ENCODE peak calls at places on chromosomes 6 and 20, in four cellular contexts. S is small intestine, Q is iris pigment epithelial cell, R is osteocyte. W is an unnamed sample.

GRCh38 chr6:72218125-72218524 is 331.8 kb downstream of the RIMS1 start:
- DNase-seq in R (no peak), Q (peak; percentile 39), S (peak; percentile 1), W (peak; percentile 17)

GRCh38 chr6:152727507-152727906 is 23.1 kb upstream of the VIP start:
- DNase-seq in S (no peak), Q (no peak), R (no peak), W (no peak)

GRCh38 chr6:160315310-160315709 is 32.9 kb upstream of the SLC22A3 start:
- DNase-seq in S (no peak), Q (peak; percentile 5), R (no peak), W (no peak)

GRCh38 chr6:26394289-26394688 is 7.8 kb upstream of the BTN3A1 start:
- DNase-seq in R (no peak), S (peak; percentile 77), Q (peak; percentile 77), W (peak; percentile 42)

GRCh38 chr20:38523697-38524096 is 51.1 kb downstream of the RALGAPB start:
- DNase-seq in Q (peak; percentile 80), S (no peak), R (no peak), W (no peak)

GRCh38 chr6:8492536-8493125 is 57.3 kb upstream of the SLC35B3 start:
- DNase-seq in S (no peak), Q (no peak), R (no peak), W (no peak)

GRCh38 chr6:797479-798077 is 104.6 kb upstream of the EXOC2 start:
- DNase-seq in R (no peak), S (peak; percentile 72), Q (peak; percentile 68), W (peak; percentile 45)

GRCh38 chr6:150072201-150072600 is 3.3 kb upstream of the ULBP3 start:
- DNase-seq in Q (peak; percentile 13), R (no peak), S (peak; percentile 97), W (peak; percentile 43)

GRCh38 chr6:106527979-106528378 is 101.3 kb downstream of the RTN4IP1 start:
- DNase-seq in S (no peak), Q (peak; percentile 96), R (no peak), W (no peak)

GRCh38 chr6:156508923-156509322 is 268.3 kb upstream of the ARID1B start:
- DNase-seq in Q (no peak), R (no peak), S (no peak), W (no peak)

GRCh38 chr6:37013516-37014491 is 8.3 kb downstream of the FGD2 start:
- DNase-seq in R (no peak), Q (no peak), S (no peak), W (no peak)

GRCh38 chr6:112237066-112237465 is 17.3 kb downstream of the LAMA4 start:
- DNase-seq in S (no peak), R (no peak), Q (no peak), W (no peak)

GRCh38 chr6:112846711-112847110 is 499.6 kb downstream of the RFPL4B start:
- DNase-seq in S (no peak), Q (no peak), R (no peak), W (no peak)

GRCh38 chr6:20875369-20875963 is 341.2 kb downstream of the CDKAL1 start:
- DNase-seq in S (no peak), Q (peak; percentile 68), R (no peak), W (peak; percentile 29)

GRCh38 chr20:54668271-54669053 is 193.1 kb downstream of the DOK5 start:
- DNase-seq in S (peak; percentile 18), Q (peak; percentile 14), R (no peak), W (peak; percentile 41)

GRCh38 chr20:17995967-17996819 is 27.4 kb downstream of the MGME1 start:
- DNase-seq in S (peak; percentile 57), Q (peak; percentile 63), R (no peak), W (peak; percentile 70)

GRCh38 chr6:37169458-37170272 is at the start of gene PIM1:
- DNase-seq in S (peak; percentile 98), R (peak; percentile 99), Q (peak; percentile 98), W (peak; percentile 98)

GRCh38 chr6:94196891-94197290 is 777.5 kb upstream of the EPHA7 start:
- DNase-seq in R (no peak), S (no peak), Q (no peak), W (no peak)

GRCh38 chr6:47485491-47486135 is 8.0 kb downstream of the CD2AP start:
- DNase-seq in R (no peak), Q (no peak), S (no peak), W (no peak)

GRCh38 chr6:30769088-30769852 is 24.9 kb upstream of the IER3 start:
- DNase-seq in R (peak; percentile 85), Q (peak; percentile 98), S (peak; percentile 56), W (peak; percentile 96)

GRCh38 chr20:60037120-60037499 is 78.9 kb downstream of the CDH26 start:
- DNase-seq in Q (peak; percentile 48), R (peak; percentile 72), S (no peak), W (no peak)

GRCh38 chr6:37614059-37614940 is 83.4 kb downstream of the MDGA1 start:
- DNase-seq in R (no peak), Q (no peak), S (no peak), W (no peak)

GRCh38 chr20:4152696-4153235 is 137.4 kb upstream of the RNF24 start:
- DNase-seq in Q (no peak), S (no peak), R (no peak), W (no peak)

GRCh38 chr6:7238526-7238899 is 74.5 kb downstream of the SSR1 start:
- DNase-seq in R (no peak), S (no peak), Q (no peak), W (no peak)

GRCh38 chr20:6051505-6051904 is 2.4 kb downstream of the LRRN4 start:
- DNase-seq in R (no peak), S (no peak), Q (peak; percentile 77), W (peak; percentile 33)

GRCh38 chr6:13368079-13368478 is 39.7 kb upstream of the TBC1D7 start:
- DNase-seq in S (peak; percentile 45), R (no peak), Q (no peak), W (no peak)

GRCh38 chr20:46077642-46078305 is 12.0 kb downstream of the NCOA5 start:
- DNase-seq in S (no peak), Q (no peak), R (no peak), W (no peak)

GRCh38 chr6:125812394-125813231 is 21.9 kb downstream of the NCOA7 start:
- DNase-seq in Q (peak; percentile 98), R (no peak), S (peak; percentile 41), W (no peak)

GRCh38 chr6:106470316-106470715 is 109.8 kb downstream of the CRYBG1 start:
- DNase-seq in S (no peak), Q (no peak), R (no peak), W (no peak)

GRCh38 chr6:7106752-7107577 is 796 bp upstream of the RREB1 start:
- DNase-seq in R (no peak), Q (peak; percentile 21), S (peak; percentile 43), W (no peak)

GRCh38 chr20:37414133-37414532 is 68.2 kb downstream of the SRC start:
- DNase-seq in Q (no peak), R (no peak), S (no peak), W (no peak)

GRCh38 chr6:92942549-92942948 is 476.8 kb downstream of the EPHA7 start:
- DNase-seq in R (no peak), Q (no peak), S (no peak), W (no peak)

GRCh38 chr6:69784595-69785377 is 12.0 kb downstream of the LMBRD1 start:
- DNase-seq in Q (no peak), R (no peak), S (no peak), W (no peak)

GRCh38 chr20:63508072-63508768 is 9.3 kb upstream of the EEF1A2 start:
- DNase-seq in S (no peak), Q (no peak), R (no peak), W (no peak)

W was measured in HepG2.